ENCODE peak calls at places on chromosomes 11 and 22, in ten cellular contexts. K is OCI-LY7, N is uterus, O is kidney, T is heart right ventricle, D is Panc1, P is suprapubic skin, Z is body of pancreas, Y is tibial artery, L is A673. Q is an unnamed sample.

GRCh38 chr11:94553938-94554337 is 10.2 kb downstream of the FUT4 start:
- DNase-seq in K (no peak), T (no peak), P (no peak), Y (no peak), L (no peak), D (no peak), O (no peak), N (no peak), Z (peak), Q (no peak)

GRCh38 chr11:47183031-47183856 is 3.0 kb downstream of the PACSIN3 start:
- DNase-seq in D (no peak), N (no peak), Y (no peak), O (no peak), P (no peak), Z (no peak), K (no peak), L (no peak), T (peak), Q (no peak)

GRCh38 chr11:71086687-71087258 is 165.6 kb downstream of the SHANK2 start:
- DNase-seq in P (no peak), K (peak), T (no peak), D (no peak), L (peak), Z (peak), Y (no peak), O (peak), N (no peak), Q (no peak)

GRCh38 chr11:117828641-117829368 is 4.3 kb upstream of the FXYD2 start:
- DNase-seq in D (no peak), K (no peak), N (peak), P (peak), O (peak), L (peak), Z (peak), T (no peak), Y (peak), Q (peak)

GRCh38 chr11:112844530-112844929 is 116.7 kb upstream of the NCAM1 start:
- DNase-seq in Z (no peak), D (no peak), L (no peak), T (peak), O (no peak), N (no peak), Y (no peak), K (no peak), P (no peak), Q (no peak)

GRCh38 chr11:45518096-45518852 is 147.1 kb downstream of the CHST1 start:
- DNase-seq in Y (no peak), D (no peak), Z (no peak), L (no peak), P (no peak), O (no peak), K (no peak), T (no peak), N (no peak), Q (no peak)

GRCh38 chr11:122097419-122098001 is 18.5 kb downstream of the BLID start:
- DNase-seq in K (no peak), P (no peak), Y (no peak), Z (no peak), T (no peak), O (no peak), D (no peak), L (peak), N (no peak), Q (no peak)

GRCh38 chr22:31605851-31606585 is 56.0 kb downstream of the PISD start:
- DNase-seq in P (peak), N (no peak), Y (no peak), D (no peak), L (no peak), Z (no peak), O (peak), K (no peak), T (no peak), Q (no peak)

GRCh38 chr11:43735931-43736330 is 55.4 kb downstream of the HSD17B12 start:
- DNase-seq in Z (no peak), N (no peak), D (no peak), P (no peak), T (no peak), O (no peak), Y (no peak), L (peak), K (no peak), Q (no peak)

GRCh38 chr11:118436639-118437045 is 350 bp downstream of the KMT2A start:
- DNase-seq in K (peak), T (peak), L (no peak), N (no peak), Y (peak), Z (no peak), P (no peak), O (peak), D (no peak), Q (no peak)

GRCh38 chr11:73154178-73154577 is 12.1 kb upstream of the FCHSD2 start:
- DNase-seq in D (no peak), N (no peak), T (no peak), L (no peak), P (peak), Z (no peak), O (no peak), K (peak), Y (peak), Q (no peak)

GRCh38 chr11:2804701-2805387 is 80.7 kb downstream of the CDKN1C start:
- DNase-seq in O (peak), T (peak), D (no peak), Y (peak), L (no peak), N (peak), P (peak), K (no peak), Z (peak), Q (no peak)

GRCh38 chr22:48567213-48567975 is 1260.3 kb downstream of the BRD1 start:
- DNase-seq in Z (no peak), Y (no peak), N (no peak), P (no peak), K (no peak), O (peak), T (no peak), D (no peak), L (peak), Q (no peak)

GRCh38 chr11:15194671-15195415 is 80.1 kb downstream of the INSC start:
- DNase-seq in K (no peak), D (no peak), P (no peak), Y (no peak), T (no peak), O (no peak), L (no peak), N (no peak), Z (no peak), Q (no peak)

GRCh38 chr11:22829231-22830081 is at the start of gene SVIP:
- DNase-seq in Z (peak), T (peak), O (peak), K (no peak), Y (peak), P (peak), L (peak), N (peak), D (peak), Q (peak)

GRCh38 chr11:33515347-33515746 is 185.3 kb downstream of the C11orf91 start:
- DNase-seq in P (no peak), T (no peak), K (peak), N (no peak), O (no peak), Z (peak), Y (no peak), L (no peak), D (no peak), Q (no peak)

GRCh38 chr11:66906077-66906929 is 49.4 kb downstream of the LRFN4 start:
- DNase-seq in Y (peak), O (no peak), P (no peak), Z (peak), K (no peak), N (no peak), T (no peak), D (no peak), L (no peak), Q (no peak)

GRCh38 chr11:19218801-19219460 is 17.1 kb upstream of the CSRP3 start:
- DNase-seq in K (no peak), T (peak), D (no peak), Z (no peak), O (no peak), L (no peak), P (no peak), N (no peak), Y (no peak), Q (no peak)

GRCh38 chr11:84437129-84438123 is 1151.3 kb upstream of the CCDC90B start:
- DNase-seq in D (no peak), L (no peak), N (no peak), T (no peak), O (peak), Y (no peak), P (peak), K (peak), Z (peak), Q (no peak)

GRCh38 chr22:20584872-20585639 is 77.6 kb downstream of the MED15 start:
- DNase-seq in P (no peak), K (no peak), D (no peak), O (peak), L (no peak), T (no peak), Z (no peak), N (no peak), Y (no peak), Q (no peak)

GRCh38 chr11:65426839-65427690 is 4.5 kb downstream of the NEAT1 start:
- DNase-seq in P (peak), O (peak), L (no peak), Z (peak), K (peak), D (no peak), T (no peak), N (peak), Y (peak), Q (no peak)

GRCh38 chr11:14764899-14765527 is 121.4 kb downstream of the PDE3B start:
- DNase-seq in L (no peak), Y (no peak), K (no peak), D (no peak), O (no peak), P (no peak), Z (no peak), N (no peak), T (no peak), Q (no peak)

GRCh38 chr11:46557684-46558151 is 36.1 kb downstream of the AMBRA1 start:
- DNase-seq in D (peak), K (no peak), T (no peak), N (no peak), P (no peak), Y (no peak), O (no peak), L (no peak), Z (no peak), Q (no peak)

GRCh38 chr22:29580200-29580810 is 608 bp downstream of the NIPSNAP1 start:
- DNase-seq in L (no peak), K (peak), N (no peak), D (no peak), Z (peak), P (no peak), Y (no peak), T (no peak), O (no peak), Q (no peak)

GRCh38 chr11:19938051-19938856 is 222.0 kb downstream of the DBX1 start:
- DNase-seq in P (no peak), K (peak), T (peak), D (no peak), N (no peak), L (peak), Z (peak), O (no peak), Y (no peak), Q (no peak)

GRCh38 chr11:16613401-16614381 is 124.8 kb upstream of the C11orf58 start:
- DNase-seq in N (peak), Z (peak), Y (peak), T (peak), K (peak), P (no peak), O (peak), L (peak), D (peak), Q (no peak)

GRCh38 chr22:49906799-49907290 is 11.4 kb downstream of the ALG12 start:
- DNase-seq in K (no peak), T (no peak), L (no peak), O (peak), D (no peak), P (no peak), Y (no peak), N (no peak), Z (no peak), Q (no peak)

GRCh38 chr11:65439331-65440181 is 17.0 kb downstream of the NEAT1 start:
- DNase-seq in N (peak), L (no peak), Z (no peak), K (no peak), P (no peak), D (no peak), O (no peak), Y (no peak), T (no peak), Q (no peak)

GRCh38 chr11:46846510-46846830 is 390 bp upstream of the CKAP5 start:
- DNase-seq in N (no peak), P (no peak), O (no peak), D (no peak), K (no peak), T (no peak), L (no peak), Y (no peak), Z (no peak), Q (no peak)

GRCh38 chr11:10139656-10140055 is 154.4 kb downstream of the SBF2 start:
- DNase-seq in Z (no peak), D (no peak), K (no peak), N (no peak), Y (no peak), T (no peak), L (peak), O (no peak), P (no peak), Q (no peak)

GRCh38 chr11:122850076-122850631 is 11.9 kb downstream of the CRTAM start:
- DNase-seq in N (no peak), Z (no peak), K (no peak), L (peak), O (no peak), Y (no peak), T (no peak), D (no peak), P (no peak), Q (no peak)

GRCh38 chr11:93541884-93542752 is 1.1 kb downstream of the SMCO4 start:
- DNase-seq in P (no peak), T (peak), D (peak), N (peak), K (peak), L (peak), Y (peak), O (peak), Z (peak), Q (no peak)

GRCh38 chr11:111843659-111844058 is 27.7 kb downstream of the ALG9 start:
- DNase-seq in T (no peak), Z (no peak), K (no peak), O (no peak), L (no peak), N (no peak), Y (no peak), P (no peak), D (no peak), Q (no peak)

GRCh38 chr11:858993-859339 is 16.3 kb downstream of the TSPAN4 start:
- DNase-seq in Y (no peak), O (no peak), Z (no peak), K (no peak), N (no peak), D (no peak), L (no peak), P (no peak), T (no peak), Q (no peak)

GRCh38 chr11:858053-858992 is 15.7 kb downstream of the TSPAN4 start:
- DNase-seq in Y (no peak), T (no peak), K (no peak), P (no peak), D (no peak), O (no peak), Z (no peak), N (no peak), L (no peak), Q (no peak)

GRCh38 chr11:860238-861104 is 17.8 kb downstream of the TSPAN4 start:
- DNase-seq in Z (no peak), K (no peak), N (no peak), Y (no peak), O (no peak), D (no peak), P (no peak), T (no peak), L (no peak), Q (no peak)

GRCh38 chr11:861105-861479 is 18.4 kb downstream of the TSPAN4 start:
- DNase-seq in P (no peak), Z (no peak), Y (no peak), N (no peak), L (no peak), D (no peak), O (no peak), T (no peak), K (no peak), Q (no peak)

GRCh38 chr11:859394-860131 is 16.9 kb downstream of the TSPAN4 start:
- DNase-seq in D (no peak), L (peak), Z (peak), K (no peak), O (peak), Y (no peak), T (peak), P (no peak), N (peak), Q (no peak)
- H3K27ac ChIP-seq in D (peak), L (peak), Z (no peak), K (no peak), O (no peak), Y (peak), T (peak), P (no peak), N (peak), Q (no peak)

DNA sequence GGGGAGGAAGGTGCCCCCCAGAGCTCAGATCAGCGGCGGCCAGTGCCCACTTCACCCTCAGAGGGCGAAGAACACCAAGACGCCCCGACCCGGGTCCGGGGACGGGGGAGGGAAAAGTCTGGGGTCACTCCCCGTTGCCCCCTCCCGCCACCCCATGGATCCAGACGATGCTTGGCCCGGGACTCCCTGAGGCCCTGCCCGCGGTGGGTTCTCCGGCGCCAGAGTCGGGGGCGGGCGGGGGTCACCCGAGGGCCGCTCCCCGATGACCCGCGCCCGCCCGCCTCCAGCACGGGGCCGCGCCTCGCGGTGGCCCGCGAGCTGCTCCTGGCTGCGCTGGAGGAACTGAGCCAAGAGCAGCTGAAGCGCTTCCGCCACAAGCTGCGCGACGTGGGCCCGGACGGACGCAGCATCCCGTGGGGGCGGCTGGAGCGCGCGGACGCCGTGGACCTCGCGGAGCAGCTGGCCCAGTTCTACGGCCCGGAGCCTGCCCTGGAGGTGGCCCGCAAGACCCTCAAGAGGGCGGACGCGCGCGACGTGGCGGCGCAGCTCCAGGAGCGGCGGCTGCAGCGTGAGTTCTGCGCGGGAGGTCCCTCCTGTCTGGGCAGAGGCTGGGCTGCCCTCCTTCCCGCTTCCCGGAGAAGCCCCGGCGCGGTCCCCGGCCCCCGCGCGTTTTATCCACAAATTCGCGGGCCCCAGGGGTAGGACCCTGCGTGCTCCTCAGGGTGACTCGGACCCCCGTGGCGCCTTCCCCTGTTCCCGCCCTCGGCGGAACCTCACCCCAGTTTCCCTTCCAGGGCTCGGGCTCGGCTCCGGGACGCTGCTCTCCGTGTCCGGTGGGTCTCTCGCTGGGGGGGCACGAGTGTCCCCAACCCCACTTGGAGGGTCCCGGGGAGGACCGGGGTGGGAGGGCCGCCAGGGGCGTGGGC is 1.1 kb downstream of the NLRP6 start:
- DNase-seq in P (peak), K (no peak), T (no peak), Z (no peak), N (no peak), Y (no peak), O (peak), D (no peak), L (no peak), Q (no peak)
- H3K27ac ChIP-seq in P (no peak), K (no peak), T (no peak), Z (no peak), N (no peak), Y (no peak), O (peak), D (no peak), L (no peak), Q (no peak)

GRCh38 chr22:45450101-45450785 is 36.8 kb downstream of the RIBC2 start:
- DNase-seq in P (no peak), L (no peak), K (no peak), D (no peak), N (no peak), T (no peak), Z (no peak), Y (no peak), O (no peak), Q (no peak)
- H3K27ac ChIP-seq in P (peak), L (no peak), K (no peak), D (no peak), N (peak), T (no peak), Z (no peak), Y (peak), O (no peak), Q (peak)

DNA sequence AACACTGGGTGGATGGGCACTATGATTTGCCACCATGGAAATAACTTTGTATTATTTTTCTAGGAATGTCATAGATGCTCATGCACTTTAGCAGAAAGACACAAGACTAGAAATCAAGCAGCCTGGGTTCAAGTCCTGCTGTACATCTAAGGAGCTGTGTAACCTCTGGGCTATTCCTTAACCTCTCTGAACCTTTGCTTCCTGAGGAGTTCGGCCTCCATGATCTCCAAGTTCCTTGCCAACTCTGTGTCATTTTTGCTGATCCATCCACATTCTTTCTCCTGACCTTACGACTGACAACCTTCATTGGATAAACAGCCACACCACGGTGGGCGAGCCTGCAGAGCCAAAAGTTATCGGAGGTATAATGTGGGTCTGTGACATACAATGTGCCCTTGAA is 24.1 kb downstream of the ETS1 start:
- DNase-seq in L (no peak), P (no peak), T (no peak), K (no peak), D (no peak), Y (no peak), Z (no peak), O (no peak), N (no peak), Q (no peak)
- H3K27ac ChIP-seq in L (no peak), P (no peak), T (peak), K (peak), D (no peak), Y (no peak), Z (no peak), O (no peak), N (no peak), Q (no peak)

GRCh38 chr22:26547837-26548236 is 35.6 kb upstream of the TFIP11 start:
- DNase-seq in L (no peak), T (no peak), O (no peak), N (no peak), P (no peak), Z (no peak), K (no peak), Y (no peak), D (no peak), Q (no peak)
- H3K27ac ChIP-seq in L (no peak), T (no peak), O (no peak), N (no peak), P (no peak), Z (no peak), K (no peak), Y (no peak), D (no peak), Q (no peak)

GRCh38 chr22:45006101-45006872 is 3.5 kb downstream of the PHF21B start:
- DNase-seq in O (no peak), Z (no peak), Y (no peak), P (no peak), K (no peak), T (no peak), L (no peak), D (no peak), N (no peak), Q (no peak)
- H3K27ac ChIP-seq in O (peak), Z (no peak), Y (no peak), P (no peak), K (no peak), T (no peak), L (peak), D (no peak), N (peak), Q (no peak)

GRCh38 chr11:12287374-12288211 is 89.8 kb upstream of the PARVA start:
- DNase-seq in D (peak), Y (peak), O (peak), P (peak), Z (no peak), N (peak), T (peak), L (peak), K (no peak), Q (peak)
- H3K27ac ChIP-seq in D (peak), Y (peak), O (no peak), P (peak), Z (no peak), N (peak), T (no peak), L (no peak), K (no peak), Q (peak)

Q was measured in thoracic aorta.